ENCODE peak calls at places on chromosome 16, in ten cellular contexts. V is choroid plexus epithelial cell; Q is COR-L47; E is Karpas-422; U is left cardiac atrium; H is HL-60; J is esophagus muscularis mucosa; W is activated naive CD8-positive, alpha-beta T cell treated with anti-CD3 and anti-CD28 coated beads, Interleukin-2, amount 10 ng/mL, durations not matched to agents 7 days and 5 days; S is adrenal gland; A is left ventricle myocardium inferior. L is an unnamed sample.

GRCh38 chr16:366476-366875 is 3.9 kb downstream of the MRPL28 start:
- DNase-seq in V (no peak), A (no peak), Q (no peak), U (no peak), J (no peak), S (no peak), H (no peak), W (no peak), E (no peak), L (no peak)

GRCh38 chr16:87850009-87851006 is 19.0 kb downstream of the SLC7A5 start:
- DNase-seq in S (peak), A (peak), Q (peak), W (peak), H (no peak), E (peak), V (peak), J (no peak), U (no peak), L (no peak)

GRCh38 chr16:13378151-13378550 is 476.8 kb downstream of the SHISA9 start:
- DNase-seq in H (no peak), U (no peak), Q (no peak), W (no peak), V (no peak), S (no peak), J (no peak), A (no peak), E (no peak), L (no peak)

GRCh38 chr16:24668481-24669001 is 60.9 kb upstream of the TNRC6A start:
- DNase-seq in H (no peak), Q (no peak), E (peak), A (no peak), U (peak), S (peak), V (peak), W (no peak), J (no peak), L (no peak)

GRCh38 chr16:4688674-4689045 is 4.7 kb upstream of the NUDT16L1 start:
- DNase-seq in E (no peak), Q (no peak), A (no peak), H (no peak), W (peak), V (no peak), S (no peak), J (no peak), U (no peak), L (no peak)

GRCh38 chr16:56488035-56488434 is 31.8 kb downstream of the BBS2 start:
- DNase-seq in W (no peak), V (no peak), H (no peak), A (no peak), S (no peak), Q (no peak), J (no peak), U (no peak), E (no peak), L (peak)

GRCh38 chr16:63714876-63715275 is 1407.0 kb downstream of the CDH11 start:
- DNase-seq in E (no peak), A (no peak), V (no peak), W (no peak), S (no peak), Q (peak), U (no peak), J (no peak), H (no peak), L (no peak)

GRCh38 chr16:78249056-78249455 is 149.6 kb downstream of the WWOX start:
- DNase-seq in A (peak), J (no peak), W (no peak), U (no peak), E (no peak), S (no peak), V (no peak), H (no peak), Q (no peak), L (peak)

GRCh38 chr16:70433456-70434103 is 5.3 kb downstream of the ST3GAL2 start:
- DNase-seq in U (peak), J (no peak), W (no peak), S (peak), A (peak), Q (no peak), E (no peak), V (peak), H (peak), L (no peak)

GRCh38 chr16:54477766-54478165 is 191.2 kb upstream of the IRX3 start:
- DNase-seq in W (no peak), A (no peak), U (no peak), J (no peak), H (no peak), E (no peak), S (no peak), Q (no peak), V (no peak), L (no peak)

GRCh38 chr16:79081292-79082066 is 519.1 kb downstream of the MAF start:
- DNase-seq in U (no peak), Q (no peak), W (no peak), E (no peak), S (no peak), V (no peak), J (no peak), A (no peak), H (no peak), L (no peak)

GRCh38 chr16:69762843-69763556 is 868 bp downstream of the WWP2 start:
- DNase-seq in A (no peak), H (no peak), E (peak), J (no peak), Q (no peak), S (no peak), U (no peak), W (no peak), V (peak), L (no peak)

GRCh38 chr16:77376358-77376757 is 58.5 kb downstream of the ADAMTS18 start:
- DNase-seq in H (no peak), J (no peak), E (peak), A (no peak), V (no peak), Q (no peak), S (no peak), W (peak), U (no peak), L (no peak)